ENCODE peak calls at places on chromosomes 13 and 19, in five cellular contexts. K, Y, C, O and M are unnamed samples.

GRCh38 chr19:38683393-38684077 is 36.1 kb downstream of the ACTN4 start:
- DNase-seq in Y (peak), C (no peak), O (peak), K (peak), M (peak)

GRCh38 chr13:94464771-94465170 is 14.7 kb downstream of the DCT start:
- DNase-seq in Y (no peak), K (no peak), O (no peak), C (no peak), M (no peak)

GRCh38 chr13:79492918-79493594 is 12.1 kb downstream of the NDFIP2 start:
- DNase-seq in K (no peak), O (no peak), Y (no peak), C (no peak), M (no peak)

GRCh38 chr13:50608357-50608756 is 235.1 kb downstream of the DLEU7 start:
- DNase-seq in O (no peak), K (no peak), Y (no peak), C (no peak), M (no peak)

GRCh38 chr19:37990362-37990761 is 83.4 kb downstream of the SIPA1L3 start:
- DNase-seq in Y (no peak), K (peak), C (no peak), O (no peak), M (no peak)

GRCh38 chr19:38251564-38252051 is 4.6 kb downstream of the PPP1R14A start:
- DNase-seq in O (peak), Y (peak), K (no peak), C (peak), M (peak)

GRCh38 chr13:107882708-107883560 is 332.4 kb downstream of the LIG4 start:
- DNase-seq in C (no peak), Y (no peak), O (no peak), K (no peak), M (no peak)

GRCh38 chr13:97108535-97108910 is 113.6 kb upstream of the MBNL2 start:
- DNase-seq in C (no peak), O (peak), K (peak), Y (no peak), M (no peak)

GRCh38 chr19:22814124-22814523 is 18.0 kb upstream of the ZNF723 start:
- DNase-seq in Y (no peak), C (no peak), O (no peak), K (no peak), M (no peak)

GRCh38 chr13:108227651-108228272 is 9.6 kb downstream of the ABHD13 start:
- DNase-seq in C (no peak), K (peak), O (peak), Y (peak), M (no peak)

GRCh38 chr13:98490195-98490771 is 86.6 kb downstream of the STK24 start:
- DNase-seq in K (no peak), O (no peak), C (no peak), Y (no peak), M (no peak)

GRCh38 chr13:41267106-41267505 is 3.7 kb upstream of the MTRF1 start:
- DNase-seq in C (no peak), Y (no peak), K (no peak), O (no peak), M (no peak)

GRCh38 chr13:113275387-113275786 is 21.7 kb upstream of the LAMP1 start:
- DNase-seq in K (peak), O (peak), C (no peak), Y (peak), M (peak)

GRCh38 chr13:113001251-113002140 is 32.5 kb downstream of the MCF2L start:
- DNase-seq in O (no peak), Y (peak), K (peak), C (no peak), M (no peak)

GRCh38 chr13:111158136-111158805 is 43.2 kb downstream of the ARHGEF7 start:
- DNase-seq in C (no peak), K (no peak), Y (no peak), O (no peak), M (no peak)

GRCh38 chr13:28339419-28339818 is 155.5 kb downstream of the FLT1 start:
- DNase-seq in K (no peak), O (no peak), C (no peak), Y (no peak), M (no peak)

GRCh38 chr13:95660981-95661581 is 15.9 kb upstream of the DNAJC3 start:
- DNase-seq in O (peak), Y (peak), C (no peak), K (peak), M (no peak)

GRCh38 chr19:13865578-13866462 is 11.1 kb upstream of the NANOS3 start:
- DNase-seq in K (no peak), O (peak), C (no peak), Y (peak), M (peak)

GRCh38 chr13:98479496-98480003 is 97.4 kb downstream of the STK24 start:
- DNase-seq in O (no peak), K (no peak), C (no peak), Y (no peak), M (no peak)

GRCh38 chr19:32971012-32971595 is 654 bp downstream of the CEP89 start:
- DNase-seq in K (no peak), Y (no peak), C (no peak), O (no peak), M (no peak)

GRCh38 chr19:38417544-38418506 is 8.2 kb downstream of the RASGRP4 start:
- DNase-seq in K (peak), O (peak), C (no peak), Y (peak), M (peak)

GRCh38 chr19:35153701-35154534 is 617 bp upstream of the FXYD5 start:
- DNase-seq in O (peak), Y (peak), K (peak), C (no peak), M (peak)

GRCh38 chr19:49213791-49214190 is 56.2 kb downstream of the TRPM4 start:
- DNase-seq in K (no peak), Y (no peak), O (no peak), C (no peak), M (no peak)

GRCh38 chr19:29841559-29842367 is 30.0 kb downstream of the CCNE1 start:
- DNase-seq in O (no peak), K (peak), C (no peak), Y (no peak), M (peak)

GRCh38 chr19:11752244-11752736 is 13.5 kb upstream of the ZNF823 start:
- DNase-seq in K (no peak), C (no peak), Y (no peak), O (no peak), M (no peak)